ENCODE peak calls at places on chromosomes 3 and 15, in nine cellular contexts. U is fibroblast of the aortic adventitia; W is RCC 7860; E is M059J; R is AG04450; A is activated CD4-positive, alpha-beta T cell treated with anti-CD3 and anti-CD28 coated beads, Interleukin-2, amount 50 U/mL, for 1 hour; M is AG10803; K is NCI-H1092 treated with DMSO at 0.1 percent for 48 hours; G is left ventricle myocardium inferior. T is an unnamed sample.

GRCh38 chr15:51086409-51086808 is 8.3 kb downstream of the TNFAIP8L3 start:
- DNase-seq in M (no peak), U (no peak), K (no peak), R (no peak), W (no peak), A (no peak), G (no peak), E (no peak), T (no peak)

GRCh38 chr3:195352895-195353488 is 82.0 kb upstream of the XXYLT1 start:
- DNase-seq in G (no peak), K (no peak), A (no peak), E (peak; percentile 67), R (peak; percentile 53), W (peak; percentile 8), U (peak; percentile 97), M (peak; percentile 97), T (peak; percentile 72)

GRCh38 chr3:1252061-1252430 is 159.2 kb downstream of the CNTN6 start:
- DNase-seq in U (no peak), E (no peak), W (no peak), M (no peak), K (no peak), R (no peak), G (no peak), A (no peak), T (no peak)

GRCh38 chr3:112090899-112091586 is 4.9 kb downstream of the C3orf52 start:
- DNase-seq in U (no peak), A (no peak), W (no peak), K (no peak), M (no peak), E (no peak), G (no peak), R (no peak), T (no peak)

GRCh38 chr3:10949197-10949596 is 43.4 kb upstream of the SLC6A1 start:
- DNase-seq in A (no peak), K (no peak), R (no peak), M (no peak), G (no peak), U (no peak), E (no peak), W (no peak), T (no peak)

GRCh38 chr15:52208306-52208946 is 17.2 kb upstream of the GNB5 start:
- DNase-seq in W (peak; percentile 67), U (peak; percentile 68), E (peak; percentile 68), K (peak; percentile 29), R (peak; percentile 43), M (peak; percentile 67), G (peak; percentile 31), A (peak; percentile 74), T (peak; percentile 83)

GRCh38 chr15:101246824-101247745 is 4.8 kb downstream of the CHSY1 start:
- DNase-seq in M (no peak), G (no peak), K (no peak), E (no peak), A (no peak), R (no peak), U (no peak), W (no peak), T (no peak)

GRCh38 chr3:46946416-46946815 is 30.1 kb downstream of the CCDC12 start:
- DNase-seq in G (no peak), A (no peak), M (no peak), K (no peak), R (no peak), E (no peak), W (peak; percentile 34), U (no peak), T (no peak)

GRCh38 chr15:69758810-69759410 is 306.3 kb downstream of the RPLP1 start:
- DNase-seq in W (peak; percentile 64), A (peak; percentile 78), E (peak; percentile 82), G (peak; percentile 23), M (peak; percentile 43), K (no peak), U (peak; percentile 27), R (no peak), T (peak; percentile 85)

GRCh38 chr3:49930922-49931321 is 1.3 kb upstream of the MON1A start:
- DNase-seq in A (no peak), K (no peak), M (no peak), E (peak; percentile 29), U (no peak), W (peak; percentile 9), G (no peak), R (no peak), T (peak; percentile 40)

GRCh38 chr3:20182206-20182605 is 3.8 kb downstream of the SGO1 start:
- DNase-seq in U (no peak), K (no peak), E (no peak), A (no peak), M (no peak), W (no peak), G (no peak), R (no peak), T (no peak)

GRCh38 chr3:126525853-126526667 is 2.1 kb downstream of the CHST13 start:
- DNase-seq in K (no peak), E (no peak), M (no peak), U (no peak), G (no peak), W (no peak), A (no peak), R (no peak), T (no peak)

GRCh38 chr15:76196286-76196948 is 114.9 kb downstream of the ETFA start:
- DNase-seq in U (peak; percentile 81), A (no peak), K (no peak), M (peak; percentile 93), R (peak; percentile 75), G (peak; percentile 46), W (peak; percentile 93), E (peak; percentile 94), T (peak; percentile 88)

GRCh38 chr3:130779031-130779430 is 32.4 kb upstream of the PIK3R4 start:
- DNase-seq in K (peak; percentile 88), M (no peak), E (no peak), R (no peak), W (no peak), U (no peak), G (no peak), A (no peak), T (no peak)

GRCh38 chr3:188274249-188274915 is 120.4 kb downstream of the LPP start:
- DNase-seq in M (peak; percentile 48), W (no peak), G (no peak), R (no peak), A (no peak), E (peak; percentile 89), U (peak; percentile 68), K (no peak), T (peak; percentile 45)

GRCh38 chr3:50620846-50621245 is 3.9 kb downstream of the MAPKAPK3 start:
- DNase-seq in G (no peak), M (no peak), K (no peak), A (no peak), R (no peak), E (peak; percentile 86), W (peak; percentile 94), U (peak; percentile 30), T (peak; percentile 35)

T was measured in ELR.